ENCODE peak calls at places on chromosomes 12 and 14, in six cellular contexts. Z is HFF-Myc, R is cardiac muscle cell, P is sigmoid colon, G is A549, F is astrocyte of the spinal cord. Q is an unnamed sample.

GRCh38 chr14:20501346-20501745 is 4.0 kb upstream of the RNASE10 start:
- DNase-seq in Z (no peak), R (no peak), P (no peak), G (peak; percentile 10), F (peak; percentile 33), Q (no peak)

GRCh38 chr12:81815611-81816010 is 56.5 kb upstream of the PPFIA2 start:
- DNase-seq in Z (no peak), R (no peak), P (no peak), G (no peak), F (peak; percentile 21), Q (no peak)

GRCh38 chr14:85093631-85094330 is 436.2 kb upstream of the FLRT2 start:
- DNase-seq in Z (no peak), R (no peak), P (no peak), G (no peak), F (peak; percentile 42), Q (no peak)

GRCh38 chr14:100104523-100105300 is 39.5 kb downstream of the EVL start:
- DNase-seq in Z (peak; percentile 42), R (no peak), P (peak; percentile 55), G (no peak), F (peak; percentile 76), Q (no peak)

GRCh38 chr12:109759595-109759994 is 46.0 kb downstream of the FAM222A start:
- DNase-seq in Z (no peak), R (peak; percentile 46), P (peak; percentile 62), G (no peak), F (no peak), Q (no peak)

GRCh38 chr12:114671321-114671663 is 12.7 kb downstream of the TBX3 start:
- DNase-seq in Z (no peak), R (no peak), P (no peak), G (no peak), F (peak; percentile 56), Q (no peak)

GRCh38 chr14:49461529-49462401 is 124.4 kb downstream of the RPS29 start:
- DNase-seq in Z (peak; percentile 55), R (peak; percentile 67), P (no peak), G (peak; percentile 82), F (peak; percentile 76), Q (peak; percentile 66)

GRCh38 chr14:76961631-76962302 is 66.7 kb downstream of the IRF2BPL start:
- DNase-seq in Z (peak; percentile 86), R (peak; percentile 76), P (peak; percentile 94), G (peak; percentile 93), F (peak; percentile 100), Q (peak; percentile 95)

GRCh38 chr12:12837025-12837872 is 24.1 kb downstream of the DDX47 start:
- DNase-seq in Z (peak; percentile 58), R (peak; percentile 49), P (no peak), G (peak; percentile 81), F (peak; percentile 83), Q (peak; percentile 64)

GRCh38 chr14:25833341-25834121 is 764.3 kb downstream of the NOVA1 start:
- DNase-seq in Z (no peak), R (peak; percentile 73), P (no peak), G (peak; percentile 14), F (peak; percentile 29), Q (no peak)
- TF ChIP-seq CTCF in Z (peak; percentile 12), R (peak; percentile 22), P (peak; percentile 19), G (no peak), F (peak; percentile 55), Q (no peak)

DNA sequence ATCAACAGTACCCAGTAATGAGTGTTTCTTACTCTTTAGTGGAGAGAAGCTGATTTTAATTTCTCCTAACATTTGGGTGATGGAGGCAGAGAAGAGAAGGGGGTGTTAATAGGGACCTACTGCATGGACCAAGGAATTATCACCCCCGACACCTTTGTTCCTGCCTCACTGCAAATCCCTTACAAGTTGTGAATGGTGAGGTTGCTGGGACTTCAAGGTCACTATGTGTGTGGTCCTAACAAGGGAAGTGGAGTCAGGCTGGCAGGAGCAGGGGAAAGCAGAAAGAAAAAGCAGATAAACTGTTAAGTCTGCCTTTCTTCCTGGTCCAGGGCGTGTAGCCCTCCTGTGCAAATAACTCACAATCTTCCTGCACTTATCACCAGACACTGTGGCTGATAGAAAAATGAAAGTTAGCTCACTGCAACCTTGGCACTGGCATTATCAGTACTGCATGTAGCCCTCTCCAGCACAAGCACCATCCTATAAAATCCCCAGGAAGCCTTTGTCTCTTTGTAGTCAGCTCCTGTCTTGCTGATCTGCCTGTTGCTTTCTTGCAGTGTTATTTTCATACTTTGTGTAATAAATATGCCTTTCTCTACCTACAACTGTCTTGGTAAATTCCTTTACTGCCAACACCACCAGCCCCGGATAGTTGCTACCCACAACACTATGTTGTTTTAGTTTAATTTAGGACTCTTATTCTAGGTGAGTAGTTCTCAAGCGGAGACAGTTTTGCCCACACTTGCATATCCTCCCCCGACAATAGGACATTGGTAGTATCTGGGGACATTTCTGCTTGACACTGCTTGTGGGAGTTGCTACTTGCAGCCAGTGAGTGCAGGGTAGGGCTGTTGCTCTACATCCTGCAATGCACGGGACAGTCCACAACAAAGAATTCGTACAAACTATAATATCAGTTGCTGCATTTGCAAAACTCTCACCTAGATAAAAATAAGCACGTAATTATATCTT is 112.2 kb upstream of the DNM1L start:
- DNase-seq in Z (no peak), R (no peak), P (no peak), G (peak; percentile 37), F (no peak), Q (peak; percentile 17)
- TF ChIP-seq CTCF in Z (no peak), R (no peak), P (no peak), G (no peak), F (no peak), Q (no peak)

GRCh38 chr12:11026118-11026517 is 3.7 kb upstream of the TAS2R19 start:
- DNase-seq in Z (no peak), R (no peak), P (no peak), G (peak; percentile 16), F (no peak), Q (no peak)
- TF ChIP-seq CTCF in Z (no peak), R (peak; percentile 25), P (no peak), G (no peak), F (no peak), Q (no peak)

GRCh38 chr14:60184597-60185555 is 19.7 kb upstream of the DHRS7 start:
- DNase-seq in Z (no peak), R (no peak), P (no peak), G (no peak), F (no peak), Q (no peak)
- TF ChIP-seq CTCF in Z (no peak), R (no peak), P (no peak), G (peak; percentile 11), F (no peak), Q (no peak)

GRCh38 chr14:73591690-73592448 is at the start of gene ACOT4:
- DNase-seq in Z (no peak), R (peak; percentile 28), P (peak; percentile 58), G (peak; percentile 62), F (peak; percentile 19), Q (peak; percentile 65)
- TF ChIP-seq CTCF in Z (no peak), R (no peak), P (no peak), G (peak; percentile 11), F (no peak), Q (no peak)

GRCh38 chr12:130263996-130264395 is 73.7 kb upstream of the PIWIL1 start:
- DNase-seq in Z (no peak), R (no peak), P (no peak), G (no peak), F (no peak), Q (no peak)
- TF ChIP-seq CTCF in Z (no peak), R (no peak), P (no peak), G (no peak), F (no peak), Q (no peak)

Q was measured in Calu3.